ENCODE peak calls at places on chromosomes 3 and 15, in four cellular contexts. One of them, this sample, is unnamed.

GRCh38 chr3:69009559-69010410 is 3.7 kb downstream of the EOGT start:
- DNase-seq in WTC11: peak; percentile 26
- DNase-seq in K562: no peak
- DNase-seq in GM12878: no peak
- DNase-seq in this sample: no peak

GRCh38 chr3:174377684-174378083 is 481.4 kb upstream of the NAALADL2 start:
- DNase-seq in K562: no peak
- DNase-seq in WTC11: no peak
- DNase-seq in GM12878: no peak
- DNase-seq in this sample: no peak

GRCh38 chr3:56783644-56784451 is 17.9 kb downstream of the ARHGEF3 start:
- DNase-seq in WTC11: no peak
- DNase-seq in K562: no peak
- DNase-seq in GM12878: peak; percentile 93
- DNase-seq in this sample: peak; percentile 77

GRCh38 chr3:138829097-138829496 is 5.6 kb downstream of the PIK3CB start:
- DNase-seq in GM12878: no peak
- DNase-seq in K562: no peak
- DNase-seq in WTC11: no peak
- DNase-seq in this sample: no peak

GRCh38 chr15:63301088-63301487 is 23.7 kb downstream of the APH1B start:
- DNase-seq in K562: no peak
- DNase-seq in GM12878: no peak
- DNase-seq in WTC11: no peak
- DNase-seq in this sample: no peak

GRCh38 chr3:78703944-78704343 is 1063.9 kb downstream of the ROBO1 start:
- DNase-seq in K562: no peak
- DNase-seq in WTC11: no peak
- DNase-seq in GM12878: no peak
- DNase-seq in this sample: no peak

GRCh38 chr3:14633819-14634424 is 17.6 kb upstream of the CCDC174 start:
- DNase-seq in K562: peak; percentile 74
- DNase-seq in WTC11: peak; percentile 64
- DNase-seq in GM12878: peak; percentile 17
- DNase-seq in this sample: peak; percentile 53

GRCh38 chr3:127456471-127457093 is 134.0 kb downstream of the TPRA1 start:
- DNase-seq in GM12878: no peak
- DNase-seq in WTC11: peak; percentile 21
- DNase-seq in K562: no peak
- DNase-seq in this sample: no peak

GRCh38 chr3:65348596-65348995 is 660.8 kb upstream of the ADAMTS9 start:
- DNase-seq in K562: no peak
- DNase-seq in GM12878: no peak
- DNase-seq in WTC11: no peak
- DNase-seq in this sample: no peak

GRCh38 chr15:93088200-93088980 is 621 bp downstream of the RGMA start:
- DNase-seq in WTC11: peak; percentile 58
- DNase-seq in GM12878: no peak
- DNase-seq in K562: no peak
- DNase-seq in this sample: no peak

GRCh38 chr3:57956119-57956832 is 51.9 kb upstream of the FLNB start:
- DNase-seq in WTC11: no peak
- DNase-seq in K562: no peak
- DNase-seq in GM12878: no peak
- DNase-seq in this sample: no peak

GRCh38 chr3:58117561-58118305 is 93.0 kb downstream of the DNASE1L3 start:
- DNase-seq in GM12878: no peak
- DNase-seq in WTC11: no peak
- DNase-seq in K562: no peak
- DNase-seq in this sample: no peak

GRCh38 chr3:16437640-16438039 is 75.9 kb downstream of the RFTN1 start:
- DNase-seq in K562: no peak
- DNase-seq in GM12878: no peak
- DNase-seq in WTC11: no peak
- DNase-seq in this sample: no peak

GRCh38 chr3:8619548-8619947 is 25.1 kb downstream of the SSUH2 start:
- DNase-seq in WTC11: no peak
- DNase-seq in GM12878: no peak
- DNase-seq in K562: no peak
- DNase-seq in this sample: no peak

GRCh38 chr15:70491183-70491621 is 272.2 kb downstream of the UACA start:
- DNase-seq in K562: no peak
- DNase-seq in GM12878: no peak
- DNase-seq in WTC11: no peak
- DNase-seq in this sample: no peak

GRCh38 chr3:147298511-147298982 is 107.8 kb downstream of the ZIC4 start:
- DNase-seq in GM12878: no peak
- DNase-seq in WTC11: no peak
- DNase-seq in K562: no peak
- DNase-seq in this sample: peak; percentile 3

GRCh38 chr15:101318810-101319200 is 23.8 kb upstream of the SNRPA1 start:
- DNase-seq in WTC11: peak; percentile 4
- DNase-seq in K562: no peak
- DNase-seq in GM12878: no peak
- DNase-seq in this sample: no peak

GRCh38 chr3:38554127-38554827 is 58.1 kb downstream of the EXOG start:
- DNase-seq in K562: no peak
- DNase-seq in WTC11: no peak
- DNase-seq in GM12878: no peak
- DNase-seq in this sample: no peak

GRCh38 chr15:86691091-86691490 is 611.4 kb downstream of the AGBL1 start:
- DNase-seq in WTC11: no peak
- DNase-seq in K562: no peak
- DNase-seq in GM12878: no peak
- DNase-seq in this sample: no peak

GRCh38 chr3:137588871-137589270 is 175.2 kb upstream of the SOX14 start:
- DNase-seq in GM12878: no peak
- DNase-seq in K562: no peak
- DNase-seq in WTC11: no peak
- DNase-seq in this sample: no peak

GRCh38 chr15:47129033-47129432 is 588.3 kb upstream of the SEMA6D start:
- DNase-seq in K562: no peak
- DNase-seq in WTC11: no peak
- DNase-seq in GM12878: no peak
- DNase-seq in this sample: no peak

GRCh38 chr15:25862469-25863066 is 559 bp downstream of the ATP10A start:
- DNase-seq in K562: no peak
- DNase-seq in GM12878: no peak
- DNase-seq in WTC11: peak; percentile 47
- DNase-seq in this sample: no peak

GRCh38 chr3:19792388-19792787 is 141.6 kb downstream of the EFHB start:
- DNase-seq in WTC11: no peak
- DNase-seq in K562: no peak
- DNase-seq in GM12878: no peak
- DNase-seq in this sample: no peak

GRCh38 chr3:189512039-189512438 is 119.2 kb upstream of the TP63 start:
- DNase-seq in K562: no peak
- DNase-seq in GM12878: no peak
- DNase-seq in WTC11: no peak
- DNase-seq in this sample: no peak
- TF ChIP-seq TCF7 in K562: no peak
- TF ChIP-seq TCF7 in GM12878: no peak
- TF ChIP-seq TCF7 in WTC11: no peak
- TF ChIP-seq TCF7 in this sample: no peak

DNA sequence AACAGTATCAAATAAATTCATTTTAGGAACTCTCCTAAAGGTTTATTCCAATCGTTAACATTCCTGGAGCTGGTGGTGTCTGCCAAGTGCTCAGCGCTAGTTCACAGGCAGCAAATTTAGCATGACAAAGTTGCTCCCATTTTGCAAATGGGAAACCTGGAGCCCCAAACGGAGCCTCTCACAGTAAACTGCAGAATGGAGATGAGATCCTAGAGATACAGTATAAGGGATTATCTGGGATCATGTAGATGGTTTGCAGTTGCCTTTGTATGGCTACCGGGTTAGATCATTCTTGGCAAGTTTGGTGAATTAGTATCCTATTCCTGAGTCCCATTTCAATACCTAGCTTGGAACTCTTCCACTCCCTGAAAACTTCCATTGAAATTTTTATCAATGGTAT is 173.7 kb downstream of the CDIN1 start:
- DNase-seq in K562: no peak
- DNase-seq in WTC11: peak; percentile 40
- DNase-seq in GM12878: no peak
- DNase-seq in this sample: no peak
- TF ChIP-seq TCF7 in K562: no peak
- TF ChIP-seq TCF7 in WTC11: no peak
- TF ChIP-seq TCF7 in GM12878: no peak
- TF ChIP-seq TCF7 in this sample: no peak

GRCh38 chr15:62060116-62060895 is at the start of gene VPS13C:
- DNase-seq in GM12878: peak; percentile 80
- DNase-seq in K562: peak; percentile 95
- DNase-seq in WTC11: peak; percentile 89
- DNase-seq in this sample: peak; percentile 90

GRCh38 chr15:62059818-62060115 is 480 bp downstream of the VPS13C start:
- DNase-seq in WTC11: peak; percentile 47
- DNase-seq in K562: peak; percentile 57
- DNase-seq in GM12878: peak; percentile 72
- DNase-seq in this sample: peak; percentile 61

GRCh38 chr15:62058327-62059028 is 1.8 kb downstream of the VPS13C start:
- DNase-seq in K562: no peak
- DNase-seq in WTC11: no peak
- DNase-seq in GM12878: no peak
- DNase-seq in this sample: no peak

GRCh38 chr15:62060896-62061280 is 641 bp upstream of the VPS13C start:
- DNase-seq in WTC11: no peak
- DNase-seq in GM12878: no peak
- DNase-seq in K562: no peak
- DNase-seq in this sample: no peak

GRCh38 chr15:62059108-62059817 is 984 bp downstream of the VPS13C start:
- DNase-seq in WTC11: no peak
- DNase-seq in GM12878: no peak
- DNase-seq in K562: no peak
- DNase-seq in this sample: no peak
- TF ChIP-seq TCF7 in WTC11: no peak
- TF ChIP-seq TCF7 in GM12878: no peak
- TF ChIP-seq TCF7 in K562: no peak
- TF ChIP-seq TCF7 in this sample: no peak

DNA sequence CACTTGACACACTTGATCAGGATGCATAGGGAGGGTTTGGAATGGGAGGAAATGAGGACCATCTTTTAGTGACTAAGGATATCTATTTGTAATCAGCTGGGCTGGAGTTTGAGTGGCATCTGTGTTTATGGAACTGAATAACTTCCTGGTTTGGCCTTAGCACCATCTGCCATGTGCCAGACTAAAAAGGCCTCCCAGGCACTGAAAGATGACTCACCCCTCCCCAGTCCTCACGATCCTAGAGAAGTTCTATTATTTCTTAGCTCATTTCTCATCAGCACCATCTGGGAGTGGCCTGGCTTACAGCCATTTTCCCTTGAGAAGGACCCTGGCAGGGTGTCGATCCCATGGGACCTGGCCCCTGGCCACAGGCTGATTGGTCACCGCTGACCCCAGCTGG is 23.9 kb upstream of the CTXND1 start:
- DNase-seq in K562: no peak
- DNase-seq in WTC11: no peak
- DNase-seq in GM12878: no peak
- DNase-seq in this sample: no peak
- TF ChIP-seq TCF7 in K562: no peak
- TF ChIP-seq TCF7 in WTC11: no peak
- TF ChIP-seq TCF7 in GM12878: no peak
- TF ChIP-seq TCF7 in this sample: no peak